ENCODE peak calls at places on chromosome 19, in four cellular contexts. W is cardiac fibroblast, G is astrocyte of the cerebellum, C is uterus. X is an unnamed sample.

GRCh38 chr19:3098515-3099346 is 4.6 kb downstream of the GNA11 start:
- DNase-seq in W (peak), G (peak), C (no peak), X (no peak)

GRCh38 chr19:37218592-37218935 is 550 bp downstream of the ZNF383 start:
- DNase-seq in W (peak), G (no peak), C (no peak), X (no peak)

GRCh38 chr19:11345122-11345752 is 831 bp downstream of the TMEM205 start:
- DNase-seq in W (no peak), G (no peak), C (no peak), X (no peak)

GRCh38 chr19:50749490-50749889 is 20.8 kb upstream of the GPR32 start:
- DNase-seq in W (no peak), G (no peak), C (no peak), X (no peak)

GRCh38 chr19:3784607-3785463 is 1.3 kb downstream of the MATK start:
- DNase-seq in W (no peak), G (no peak), C (no peak), X (peak)

GRCh38 chr19:50514346-50515167 is 844 bp upstream of the ASPDH start:
- DNase-seq in W (no peak), G (no peak), C (no peak), X (no peak)

GRCh38 chr19:46847528-46847927 is 3.1 kb downstream of the AP2S1 start:
- DNase-seq in W (no peak), G (no peak), C (no peak), X (no peak)

GRCh38 chr19:18896421-18896841 is 473 bp upstream of the CERS1 start:
- DNase-seq in W (no peak), G (no peak), C (no peak), X (peak)

GRCh38 chr19:17522988-17523872 is 11.8 kb downstream of the PGLS start:
- DNase-seq in W (no peak), G (no peak), C (no peak), X (no peak)

GRCh38 chr19:51729781-51730180 is 6.0 kb upstream of the HAS1 start:
- DNase-seq in W (peak), G (no peak), C (no peak), X (no peak)

GRCh38 chr19:33662391-33662790 is 40.6 kb downstream of the CHST8 start:
- DNase-seq in W (no peak), G (no peak), C (no peak), X (no peak)

GRCh38 chr19:40599331-40600085 is 1.7 kb upstream of the LTBP4 start:
- DNase-seq in W (no peak), G (no peak), C (peak), X (peak)
- H3K4me3 ChIP-seq in W (no peak), G (no peak), C (peak), X (no peak)

GRCh38 chr19:13007292-13008045 is 12.2 kb downstream of the NFIX start:
- DNase-seq in W (no peak), G (no peak), C (peak), X (peak)
- TF ChIP-seq CTCF in W (no peak), G (peak), C (no peak), X (no peak)

DNA sequence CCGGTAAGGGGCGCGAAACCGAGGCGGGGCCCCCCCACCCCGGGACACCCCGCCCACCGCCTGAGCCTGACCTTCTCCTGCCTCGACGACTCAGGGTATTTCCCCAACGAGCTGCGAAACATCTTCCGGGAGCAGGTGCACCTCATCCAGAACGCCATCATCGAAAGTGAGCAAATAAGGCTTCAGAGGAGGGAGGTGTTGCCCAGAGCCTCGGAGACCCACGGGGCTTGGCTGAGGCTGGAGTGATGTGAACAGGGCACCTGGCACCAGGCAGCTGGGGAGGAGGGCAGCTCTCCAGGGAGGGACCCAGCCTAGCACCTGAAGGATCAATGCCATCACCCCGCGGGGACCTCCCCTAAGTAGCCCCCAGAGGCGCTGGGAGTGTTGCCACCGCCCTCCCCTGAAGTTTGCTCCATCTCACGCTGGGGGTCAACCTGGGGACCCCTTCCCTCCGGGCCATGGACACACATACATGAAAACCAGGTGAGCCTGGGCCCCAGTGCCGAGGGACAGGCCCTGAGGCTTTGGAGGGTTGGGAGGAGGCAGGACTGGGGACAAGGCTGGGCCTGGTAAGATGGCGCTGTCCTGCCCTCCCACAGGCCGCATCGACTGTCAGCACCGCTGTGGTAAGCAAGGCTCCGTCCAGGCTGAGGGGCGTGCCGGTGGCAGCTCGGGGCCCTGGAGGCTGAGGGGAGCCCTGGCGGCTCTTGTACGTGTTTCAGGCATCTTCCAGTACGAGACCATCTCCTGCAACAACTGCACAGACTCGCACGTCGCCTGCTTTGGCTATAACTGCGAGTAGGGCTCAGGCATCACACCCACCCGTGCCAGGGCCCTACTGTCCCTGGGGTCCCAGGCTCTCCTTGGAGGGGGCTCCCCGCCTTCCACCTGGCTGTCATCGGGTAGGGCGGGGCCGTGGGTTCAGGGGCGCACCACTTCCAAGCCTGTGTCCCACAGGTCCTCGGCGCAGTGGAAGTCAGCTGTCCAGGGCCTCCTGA is 914 bp downstream of the IZUMO4 start:
- DNase-seq in W (no peak), G (no peak), C (peak), X (no peak)
- H3K4me3 ChIP-seq in W (peak), G (peak), C (peak), X (peak)

GRCh38 chr19:15025237-15025636 is 24.0 kb upstream of the CASP14 start:
- DNase-seq in W (no peak), G (no peak), C (no peak), X (peak)
- TF ChIP-seq CTCF in W (no peak), G (no peak), C (no peak), X (no peak)

GRCh38 chr19:32063601-32064000 is 281.8 kb upstream of the ZNF507 start:
- DNase-seq in W (no peak), G (no peak), C (peak), X (no peak)
- H3K4me3 ChIP-seq in W (no peak), G (no peak), C (no peak), X (no peak)

DNA sequence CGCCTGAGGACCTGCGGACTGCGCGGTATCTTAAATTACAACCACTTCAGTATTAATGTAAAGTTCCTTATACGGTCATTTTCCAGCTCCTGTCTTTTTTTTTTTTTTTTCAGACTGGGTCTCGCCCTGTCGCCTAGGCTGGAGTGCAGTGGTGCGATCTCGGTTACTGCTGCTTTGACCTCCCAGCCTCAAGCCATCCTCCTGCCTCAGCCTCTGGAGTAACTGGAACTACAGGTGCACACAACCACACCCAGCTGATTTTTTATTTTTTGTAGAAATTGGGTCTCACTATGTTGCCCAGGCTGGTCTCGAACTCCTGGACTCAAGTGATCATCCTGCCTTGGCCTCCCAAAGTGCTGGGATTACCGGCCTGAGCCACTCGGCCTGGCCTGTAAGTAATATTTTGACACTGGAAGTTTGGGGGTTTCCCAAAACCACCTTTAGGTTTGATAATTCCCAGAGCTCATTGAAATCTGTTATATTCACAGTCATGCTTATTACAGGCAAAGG is 406 bp upstream of the EID2B start:
- DNase-seq in W (no peak), G (no peak), C (no peak), X (no peak)
- TF ChIP-seq CTCF in W (no peak), G (no peak), C (no peak), X (no peak)

GRCh38 chr19:38437917-38438316 is 4.4 kb downstream of the RYR1 start:
- DNase-seq in W (no peak), G (no peak), C (no peak), X (no peak)

GRCh38 chr19:38430931-38431330 is 2.6 kb upstream of the RYR1 start:
- DNase-seq in W (no peak), G (no peak), C (no peak), X (no peak)

GRCh38 chr19:38433268-38433733 is at the start of gene RYR1:
- DNase-seq in W (peak), G (no peak), C (no peak), X (peak)

GRCh38 chr19:38437295-38437694 is 3.8 kb downstream of the RYR1 start:
- DNase-seq in W (no peak), G (no peak), C (no peak), X (no peak)

DNA sequence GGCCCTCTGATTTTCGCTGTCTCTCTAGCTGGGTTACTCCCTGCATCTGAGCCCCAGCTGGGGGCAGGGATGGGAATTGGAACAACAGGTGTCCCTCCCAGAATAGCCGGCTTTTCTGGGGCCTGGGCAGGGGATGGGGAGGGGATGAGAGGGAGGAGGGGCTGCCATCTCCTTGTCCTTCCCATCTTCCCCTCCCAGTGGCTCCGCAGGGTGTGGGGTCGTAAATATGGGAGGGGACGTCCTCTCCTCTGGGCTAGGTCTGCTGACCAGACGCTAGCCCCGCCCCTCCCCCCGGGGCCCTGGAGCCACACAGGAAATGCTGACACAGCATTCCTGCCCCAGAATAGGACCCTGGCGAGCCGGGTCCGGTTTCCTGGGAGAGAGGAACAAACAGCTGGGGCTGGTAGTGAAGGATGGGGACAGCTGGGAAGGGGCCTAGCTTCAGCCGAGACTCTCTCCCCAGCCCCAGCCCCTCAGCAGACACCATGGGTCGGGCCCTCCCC is 1.1 kb downstream of the RYR1 start:
- DNase-seq in W (no peak), G (no peak), C (no peak), X (no peak)
- H3K4me3 ChIP-seq in W (no peak), G (no peak), C (no peak), X (no peak)

DNA sequence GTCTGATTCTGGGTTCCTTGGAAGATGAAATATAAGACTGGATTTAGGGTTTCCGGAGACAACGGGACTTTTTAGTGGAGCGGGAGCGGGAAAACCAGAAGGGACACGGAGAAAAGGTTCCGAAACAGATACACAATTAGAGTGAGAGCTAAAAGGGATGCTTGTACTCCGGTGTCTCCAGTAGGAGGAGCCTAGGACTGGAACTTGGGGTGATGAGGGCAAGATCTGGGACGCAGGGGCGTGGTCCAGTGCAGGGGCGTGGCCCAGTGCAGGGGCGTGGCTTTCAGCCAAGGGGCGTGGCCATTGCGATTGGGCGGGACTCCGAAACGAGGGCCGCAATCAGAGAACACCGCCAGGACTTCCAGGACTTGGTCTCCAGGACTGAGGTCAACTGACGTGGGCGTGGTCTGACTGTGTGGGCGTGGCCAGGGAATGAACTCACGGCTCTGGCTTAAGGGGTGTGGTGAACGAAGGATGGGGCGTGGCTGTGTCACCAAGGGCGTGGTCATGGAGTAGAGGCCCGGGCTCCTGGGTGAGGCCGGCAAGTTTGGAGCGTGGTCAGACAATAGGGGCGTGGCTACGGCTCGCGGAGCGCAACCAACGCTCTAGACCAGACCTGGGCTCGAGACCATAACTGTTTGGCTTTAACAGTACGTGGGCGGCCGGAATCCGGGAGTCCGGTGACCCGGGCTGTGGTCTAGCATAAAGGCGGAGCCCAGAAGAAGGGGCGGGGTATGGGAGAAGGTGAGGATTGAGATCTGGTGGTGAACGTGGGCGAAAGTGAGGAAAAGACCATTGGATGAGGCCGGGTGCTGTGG is at the start of gene DKKL1:
- DNase-seq in W (peak), G (peak), C (peak), X (peak)
- TF ChIP-seq CTCF in W (no peak), G (peak), C (peak), X (peak)

DNA sequence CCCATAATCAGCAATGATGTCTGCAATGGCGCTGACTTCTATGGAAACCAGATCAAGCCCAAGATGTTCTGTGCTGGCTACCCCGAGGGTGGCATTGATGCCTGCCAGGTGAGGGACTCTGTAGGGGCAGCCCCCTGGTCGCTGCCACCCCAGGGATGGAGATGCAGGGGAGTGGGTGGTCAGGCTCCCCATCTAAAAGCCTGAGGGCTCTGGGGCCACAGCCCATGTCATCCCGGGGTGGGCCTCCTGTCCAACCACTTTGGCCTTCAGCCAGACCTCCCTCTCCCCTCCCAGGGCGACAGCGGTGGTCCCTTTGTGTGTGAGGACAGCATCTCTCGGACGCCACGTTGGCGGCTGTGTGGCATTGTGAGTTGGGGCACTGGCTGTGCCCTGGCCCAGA is 24.1 kb downstream of the HPN start:
- DNase-seq in W (no peak), G (no peak), C (no peak), X (no peak)
- H3K4me3 ChIP-seq in W (no peak), G (no peak), C (no peak), X (no peak)

X was measured in epithelial cell of esophagus.